ENCODE peak calls at places on chromosomes 12 and 14, in ten cellular contexts. U is adrenal gland, O is lower leg skin, C is endothelial cell of umbilical vein, G is uterus, F is ovary, K is transverse colon, Y is HCT116, A is body of pancreas, D is sigmoid colon. I is an unnamed sample.

GRCh38 chr12:7989827-7990491 is 42.6 kb upstream of the FOXJ2 start:
- DNase-seq in A (peak), C (peak), G (no peak), K (peak), F (no peak), U (peak), Y (no peak), D (no peak), O (no peak), I (peak)

GRCh38 chr12:111773801-111774551 is 7.2 kb downstream of the ALDH2 start:
- DNase-seq in K (peak), O (peak), G (peak), F (peak), C (no peak), Y (no peak), U (peak), D (peak), A (peak), I (peak)

GRCh38 chr12:48002179-48002601 is 2.1 kb downstream of the COL2A1 start:
- DNase-seq in O (peak), U (no peak), Y (no peak), A (no peak), D (no peak), F (no peak), G (no peak), C (no peak), K (no peak), I (no peak)

GRCh38 chr12:121816925-121817647 is 13.3 kb downstream of the SETD1B start:
- DNase-seq in A (no peak), Y (no peak), G (no peak), O (no peak), D (no peak), C (no peak), U (peak), F (peak), K (no peak), I (no peak)

GRCh38 chr12:53190108-53190729 is 9.5 kb upstream of the CSAD start:
- DNase-seq in U (peak), Y (peak), K (peak), C (peak), G (peak), A (peak), F (peak), D (peak), O (peak), I (peak)

GRCh38 chr14:34971801-34972200 is 11.0 kb upstream of the SRP54 start:
- DNase-seq in O (no peak), Y (no peak), A (no peak), G (no peak), F (no peak), D (no peak), K (no peak), U (no peak), C (peak), I (no peak)

GRCh38 chr12:65487679-65488078 is 209.2 kb downstream of the MSRB3 start:
- DNase-seq in O (no peak), C (no peak), F (no peak), A (no peak), D (no peak), G (no peak), Y (no peak), U (no peak), K (no peak), I (no peak)

GRCh38 chr14:89401241-89401640 is 15.8 kb downstream of the FOXN3 start:
- DNase-seq in A (no peak), D (no peak), U (no peak), O (no peak), K (no peak), G (no peak), Y (no peak), F (no peak), C (no peak), I (no peak)

GRCh38 chr12:80226576-80226975 is 127.2 kb downstream of the OTOGL start:
- DNase-seq in Y (no peak), O (no peak), C (peak), U (no peak), F (no peak), A (no peak), K (no peak), G (no peak), D (no peak), I (no peak)

GRCh38 chr12:129312048-129312447 is 458.8 kb downstream of the GLT1D1 start:
- DNase-seq in A (no peak), G (no peak), F (no peak), K (no peak), U (no peak), D (no peak), Y (no peak), O (no peak), C (no peak), I (no peak)

GRCh38 chr12:104320627-104321024 is 17.1 kb downstream of the EID3 start:
- DNase-seq in O (no peak), Y (no peak), K (no peak), U (no peak), D (no peak), C (no peak), A (no peak), G (no peak), F (no peak), I (no peak)

GRCh38 chr14:24997335-24997734 is 52.6 kb downstream of the STXBP6 start:
- DNase-seq in U (no peak), D (no peak), F (no peak), O (no peak), A (no peak), G (no peak), Y (no peak), K (no peak), C (no peak), I (no peak)

GRCh38 chr12:59803735-59804134 is 207.9 kb downstream of the SLC16A7 start:
- DNase-seq in D (no peak), C (no peak), F (no peak), O (no peak), U (no peak), Y (no peak), A (no peak), K (no peak), G (no peak), I (no peak)

GRCh38 chr12:79058342-79058741 is 193.8 kb downstream of the SYT1 start:
- DNase-seq in Y (peak), K (no peak), U (no peak), A (no peak), D (no peak), F (no peak), G (no peak), C (peak), O (no peak), I (no peak)

GRCh38 chr12:104218935-104219334 is 3.4 kb downstream of the TXNRD1 start:
- DNase-seq in A (no peak), Y (peak), F (no peak), C (peak), U (no peak), O (no peak), K (no peak), G (no peak), D (no peak), I (no peak)

GRCh38 chr12:69428351-69429048 is 41.7 kb upstream of the FRS2 start:
- DNase-seq in U (no peak), G (no peak), Y (no peak), K (no peak), O (no peak), C (no peak), A (no peak), D (no peak), F (no peak), I (no peak)
- H3K4me3 ChIP-seq in U (no peak), G (no peak), Y (no peak), K (no peak), O (no peak), C (no peak), A (no peak), D (no peak), F (no peak), I (no peak)

GRCh38 chr14:54532111-54533012 is 22.7 kb downstream of the CGRRF1 start:
- DNase-seq in O (no peak), K (no peak), G (no peak), U (no peak), Y (no peak), C (no peak), D (no peak), A (no peak), F (no peak), I (no peak)
- TF ChIP-seq POLR2A in O (no peak), K (no peak), G (no peak), U (no peak), Y (no peak), C (no peak), D (no peak), A (no peak), F (no peak), I (no peak)

DNA sequence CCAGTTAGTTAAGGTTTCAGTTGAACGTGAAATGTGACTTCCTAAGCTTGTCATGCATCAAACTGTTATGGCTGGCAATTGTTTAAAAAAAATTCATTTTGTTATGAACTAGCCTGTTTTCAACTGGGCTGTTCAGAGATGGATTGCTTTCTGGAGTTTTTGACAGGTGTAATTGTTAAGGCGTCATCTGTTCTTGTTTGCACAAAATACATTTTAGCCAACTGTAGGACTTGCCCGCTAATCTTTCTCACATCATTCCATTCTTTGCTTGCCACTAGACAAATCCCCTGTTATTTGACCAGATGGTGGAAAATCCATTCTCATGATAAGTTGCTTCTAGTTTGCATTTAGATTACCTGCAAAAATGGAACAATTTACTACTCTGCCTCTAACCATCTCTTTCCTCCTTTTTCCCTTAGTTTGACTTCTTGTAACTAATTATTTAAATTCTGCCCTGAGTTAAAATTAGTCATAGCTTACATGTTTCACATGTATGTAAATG is 114.3 kb downstream of the NPAS3 start:
- DNase-seq in Y (no peak), G (no peak), U (no peak), A (no peak), F (no peak), C (no peak), O (no peak), K (no peak), D (no peak), I (no peak)
- TF ChIP-seq CTCF in Y (no peak), G (no peak), U (no peak), A (no peak), F (no peak), C (no peak), O (no peak), K (no peak), D (no peak), I (no peak)

DNA sequence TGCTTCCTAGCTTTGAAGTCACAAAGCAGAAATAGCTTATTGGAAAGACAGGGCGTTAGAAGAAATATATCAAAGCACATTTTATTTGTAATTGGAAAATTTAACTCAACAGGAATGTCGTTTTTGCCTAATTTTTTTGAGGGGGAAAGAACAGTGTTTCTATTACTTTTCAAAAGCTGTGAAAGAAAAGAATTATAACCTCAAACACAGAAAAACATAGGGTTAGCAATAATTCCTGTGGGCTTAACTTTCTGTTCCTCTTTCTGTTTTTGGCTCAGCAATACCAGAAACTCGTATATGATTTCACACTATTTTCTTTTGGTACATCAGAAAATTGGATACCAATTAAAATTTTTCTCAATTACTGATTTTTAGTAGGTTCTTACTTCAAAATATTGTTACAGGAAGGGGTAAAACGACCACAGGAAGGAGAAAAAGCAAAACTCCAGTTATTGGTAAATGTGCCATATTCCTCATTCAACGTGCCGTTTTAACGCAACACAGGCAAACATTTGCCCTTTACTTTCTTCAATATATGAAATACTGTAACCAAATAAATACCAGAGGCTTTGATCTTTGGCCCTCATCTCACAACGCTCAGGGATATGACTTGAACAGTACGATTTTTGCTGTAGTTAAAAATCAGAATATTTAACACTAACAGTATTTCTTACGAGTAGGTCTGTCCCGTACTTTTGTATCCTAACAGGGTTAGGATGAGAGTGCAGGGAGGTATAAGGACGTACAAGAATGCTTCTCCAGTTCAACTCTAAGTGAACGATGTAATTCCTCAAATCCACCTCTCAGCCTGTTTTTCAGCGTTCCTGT is 1.3 kb upstream of the RNU6-7 start:
- DNase-seq in G (no peak), C (no peak), F (no peak), A (no peak), K (no peak), Y (no peak), D (no peak), O (no peak), U (no peak), I (no peak)
- H3K4me3 ChIP-seq in G (peak), C (peak), F (peak), A (no peak), K (peak), Y (peak), D (peak), O (peak), U (peak), I (peak)

DNA sequence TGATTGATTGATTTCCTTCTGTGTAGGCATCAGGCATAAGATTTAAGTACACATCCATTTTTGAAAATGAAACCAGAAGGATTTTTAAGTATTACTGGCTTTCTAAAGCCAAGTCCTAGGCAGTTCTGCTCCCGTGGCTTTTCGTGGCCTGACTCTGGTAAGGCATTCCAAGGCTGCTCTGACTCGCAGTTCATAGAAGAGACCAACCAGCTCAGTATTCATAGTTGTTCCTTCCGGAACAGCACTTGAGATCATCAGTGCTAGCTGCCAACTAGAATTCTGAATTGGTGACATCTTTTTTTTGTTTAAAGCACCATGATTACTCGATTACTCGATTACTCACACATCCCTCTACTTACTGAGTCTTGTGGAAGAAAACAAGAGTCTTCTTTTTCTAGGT is 25.9 kb downstream of the SUDS3 start:
- DNase-seq in K (no peak), O (no peak), A (no peak), F (no peak), U (peak), G (no peak), C (peak), Y (no peak), D (no peak), I (no peak)
- TF ChIP-seq POLR2A in K (no peak), O (no peak), A (no peak), F (no peak), U (no peak), G (no peak), C (no peak), Y (no peak), D (no peak), I (no peak)

GRCh38 chr14:75063491-75064204 is at the start of gene ACYP1:
- DNase-seq in A (peak), F (peak), K (peak), Y (peak), O (peak), D (peak), G (peak), C (peak), U (peak), I (peak)
- TF ChIP-seq CTCF in A (no peak), F (no peak), K (no peak), Y (no peak), O (no peak), D (no peak), G (no peak), C (no peak), U (no peak), I (no peak)

DNA sequence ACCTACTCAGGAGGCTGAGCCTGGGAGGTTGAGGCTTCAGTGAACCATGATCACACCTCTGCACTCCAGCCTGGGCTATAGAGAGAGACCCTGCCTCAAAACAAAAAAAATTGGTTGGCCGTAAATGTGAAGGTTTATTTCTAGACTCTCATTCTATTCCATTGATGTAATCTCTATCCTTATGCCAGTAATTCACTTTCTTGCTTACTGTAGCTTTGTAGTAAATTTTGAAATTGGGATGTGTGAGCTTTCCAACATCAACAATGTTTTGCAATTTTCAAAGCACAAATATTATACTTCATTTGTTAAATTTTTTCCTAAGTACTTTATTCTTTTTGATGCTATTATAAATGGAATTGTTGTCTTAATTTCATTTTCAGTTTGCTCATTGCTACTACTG is 24.6 kb downstream of the LIN52 start:
- DNase-seq in Y (no peak), K (no peak), D (no peak), F (no peak), C (no peak), O (no peak), U (no peak), G (no peak), A (no peak), I (no peak)
- H3K4me3 ChIP-seq in Y (no peak), K (no peak), D (no peak), F (no peak), C (no peak), O (no peak), U (no peak), G (no peak), A (no peak), I (no peak)